ENCODE peak calls at places on chromosome 9, in eight cellular contexts. J, G, P, U, K, B, R and M are unnamed samples.

GRCh38 chr9:98254236-98255063 is 999 bp downstream of the TBC1D2 start:
- DNase-seq in P (no peak), U (no peak), J (no peak), B (no peak), G (no peak), R (no peak), K (peak; percentile 51), M (no peak)

GRCh38 chr9:129944501-129945116 is 98.4 kb downstream of the FNBP1 start:
- DNase-seq in P (peak; percentile 73), B (no peak), J (peak; percentile 30), K (no peak), R (no peak), U (no peak), G (no peak), M (no peak)

GRCh38 chr9:125428060-125428481 is 166.4 kb downstream of the GAPVD1 start:
- DNase-seq in P (no peak), J (no peak), K (peak; percentile 11), B (no peak), G (no peak), R (peak; percentile 31), U (no peak), M (no peak)

GRCh38 chr9:19378647-19379046 is 1.4 kb downstream of the RPS6 start:
- DNase-seq in U (no peak), R (no peak), P (no peak), K (no peak), B (no peak), G (no peak), J (no peak), M (no peak)

GRCh38 chr9:128266868-128267590 is 8.8 kb downstream of the GOLGA2 start:
- DNase-seq in B (no peak), R (no peak), K (no peak), U (no peak), P (no peak), G (no peak), J (no peak), M (no peak)

GRCh38 chr9:74447451-74448193 is 49.5 kb upstream of the RORB start:
- DNase-seq in R (no peak), K (peak; percentile 63), U (no peak), G (no peak), P (no peak), B (no peak), J (no peak), M (no peak)

GRCh38 chr9:29214162-29214520 is 1640.9 kb upstream of the C9orf72 start:
- DNase-seq in R (peak; percentile 68), K (peak; percentile 81), G (no peak), B (no peak), J (no peak), P (no peak), U (no peak), M (no peak)

GRCh38 chr9:18359335-18359734 is 114.6 kb upstream of the ADAMTSL1 start:
- DNase-seq in J (no peak), P (no peak), G (no peak), R (no peak), B (no peak), K (peak; percentile 48), U (no peak), M (no peak)

GRCh38 chr9:30732060-30732459 is 1652.4 kb upstream of the ACO1 start:
- DNase-seq in P (no peak), R (no peak), B (no peak), K (no peak), J (no peak), G (no peak), U (no peak), M (no peak)

GRCh38 chr9:31119882-31120481 is 1264.5 kb upstream of the ACO1 start:
- DNase-seq in U (peak; percentile 2), B (no peak), K (peak; percentile 55), J (peak; percentile 5), G (no peak), R (no peak), P (peak; percentile 56), M (peak; percentile 12)

GRCh38 chr9:124267271-124267807 is 9.6 kb downstream of the NEK6 start:
- DNase-seq in R (peak; percentile 56), U (peak; percentile 70), P (no peak), B (peak; percentile 54), G (no peak), K (peak; percentile 87), J (no peak), M (peak; percentile 41)

GRCh38 chr9:110464321-110464720 is 115.2 kb downstream of the SVEP1 start:
- DNase-seq in R (no peak), B (no peak), P (no peak), U (no peak), J (no peak), K (no peak), G (no peak), M (no peak)

GRCh38 chr9:121763131-121763530 is 111.7 kb downstream of the DAB2IP start:
- DNase-seq in U (no peak), K (no peak), G (no peak), R (no peak), P (no peak), J (no peak), B (no peak), M (no peak)

GRCh38 chr9:28909526-28909925 is 1336.2 kb upstream of the C9orf72 start:
- DNase-seq in R (no peak), J (no peak), K (peak; percentile 16), G (no peak), B (no peak), P (no peak), U (no peak), M (no peak)

DNA sequence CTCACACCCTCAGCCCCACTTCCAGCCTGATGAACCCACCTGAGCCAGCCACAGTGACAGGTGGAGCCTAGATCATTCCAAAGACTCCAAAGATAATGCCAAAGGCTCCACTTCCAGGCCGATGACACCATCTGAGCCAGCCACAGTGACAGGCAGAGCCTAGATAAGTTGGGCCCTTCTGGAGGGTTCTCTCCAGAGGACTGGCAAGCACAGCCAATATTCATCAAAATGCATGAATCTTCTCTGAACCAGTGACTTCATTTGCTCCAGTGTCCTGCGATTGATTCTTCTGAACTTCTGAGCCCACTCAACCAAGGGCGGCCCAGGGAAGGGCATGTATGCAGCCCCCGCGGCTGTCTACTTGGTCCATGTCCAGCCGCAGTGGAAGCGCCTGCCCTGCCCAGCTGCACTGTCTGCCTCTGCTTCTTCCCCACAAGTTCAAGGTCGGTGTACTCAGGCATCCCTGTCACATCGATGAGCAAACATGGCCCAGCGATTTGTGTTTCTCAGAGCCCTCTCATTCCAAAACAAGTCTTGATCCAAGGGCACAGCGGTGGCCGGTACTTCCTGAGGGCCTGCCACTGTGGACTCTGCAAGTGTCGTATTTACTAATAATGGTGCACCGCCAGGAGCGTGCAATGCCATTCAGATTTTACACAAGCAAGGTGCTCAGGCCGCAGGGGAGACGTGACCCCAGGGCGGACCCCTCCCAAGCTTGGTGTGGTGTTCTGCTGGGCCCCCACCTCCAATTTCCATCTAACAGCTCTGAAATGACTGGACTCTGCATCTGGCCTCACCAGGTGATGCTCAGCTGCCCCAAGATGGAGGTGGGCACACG is 107.0 kb downstream of the VAV2 start:
- DNase-seq in P (no peak), J (no peak), K (no peak), U (no peak), B (no peak), G (no peak), R (no peak), M (no peak)
- H3K27ac ChIP-seq in P (no peak overlapping the region), J (no peak overlapping the region), K (no peak overlapping the region), U (no peak overlapping the region), B (no peak overlapping the region), G (no peak overlapping the region), R (no peak overlapping the region), M (no peak overlapping the region)

DNA sequence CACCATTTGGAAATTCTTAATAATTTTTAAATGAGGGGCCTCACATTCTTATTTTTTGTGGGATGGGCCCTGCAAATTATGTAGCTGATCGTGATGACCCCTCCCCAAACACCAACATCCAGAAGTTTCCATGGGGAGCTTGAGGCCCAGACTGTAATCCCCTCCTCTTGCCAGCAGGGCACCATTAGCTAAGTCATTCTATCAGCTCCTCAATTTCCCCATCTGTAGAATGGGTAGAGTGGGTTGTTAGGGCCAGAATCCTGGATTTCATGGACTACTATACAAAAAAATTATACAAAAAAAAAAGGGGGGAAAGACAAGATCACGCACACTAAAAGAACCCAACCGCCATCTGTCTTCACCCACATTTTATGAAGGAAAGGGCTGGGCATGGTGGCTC is 38.4 kb downstream of the SHB start:
- DNase-seq in G (no peak), J (no peak), B (no peak), P (no peak), K (no peak), U (no peak), R (no peak), M (no peak)
- H3K27ac ChIP-seq in G (no peak overlapping the region), J (no peak overlapping the region), B (no peak overlapping the region), P (no peak overlapping the region), K (no peak overlapping the region), U (no peak overlapping the region), R (peak overlapping the region; percentile 97), M (peak overlapping the region; percentile 90)

GRCh38 chr9:95513722-95514121 is 3.0 kb downstream of the PTCH1 start:
- DNase-seq in K (no peak), B (no peak), G (no peak), U (no peak), P (no peak), R (no peak), J (no peak), M (no peak)

GRCh38 chr9:95510610-95511231 is 6.0 kb downstream of the PTCH1 start:
- DNase-seq in U (peak; percentile 90), P (peak; percentile 82), K (peak; percentile 96), J (peak; percentile 66), R (peak; percentile 69), G (peak; percentile 89), B (peak; percentile 87), M (peak; percentile 81)

GRCh38 chr9:95511232-95511951 is 5.4 kb downstream of the PTCH1 start:
- DNase-seq in U (peak; percentile 46), K (peak; percentile 67), G (no peak), J (no peak), B (no peak), P (peak; percentile 25), R (peak; percentile 28), M (no peak)

GRCh38 chr9:95512751-95513120 is 4.0 kb downstream of the PTCH1 start:
- DNase-seq in B (no peak), J (no peak), K (no peak), U (no peak), G (no peak), P (no peak), R (no peak), M (no peak)

DNA sequence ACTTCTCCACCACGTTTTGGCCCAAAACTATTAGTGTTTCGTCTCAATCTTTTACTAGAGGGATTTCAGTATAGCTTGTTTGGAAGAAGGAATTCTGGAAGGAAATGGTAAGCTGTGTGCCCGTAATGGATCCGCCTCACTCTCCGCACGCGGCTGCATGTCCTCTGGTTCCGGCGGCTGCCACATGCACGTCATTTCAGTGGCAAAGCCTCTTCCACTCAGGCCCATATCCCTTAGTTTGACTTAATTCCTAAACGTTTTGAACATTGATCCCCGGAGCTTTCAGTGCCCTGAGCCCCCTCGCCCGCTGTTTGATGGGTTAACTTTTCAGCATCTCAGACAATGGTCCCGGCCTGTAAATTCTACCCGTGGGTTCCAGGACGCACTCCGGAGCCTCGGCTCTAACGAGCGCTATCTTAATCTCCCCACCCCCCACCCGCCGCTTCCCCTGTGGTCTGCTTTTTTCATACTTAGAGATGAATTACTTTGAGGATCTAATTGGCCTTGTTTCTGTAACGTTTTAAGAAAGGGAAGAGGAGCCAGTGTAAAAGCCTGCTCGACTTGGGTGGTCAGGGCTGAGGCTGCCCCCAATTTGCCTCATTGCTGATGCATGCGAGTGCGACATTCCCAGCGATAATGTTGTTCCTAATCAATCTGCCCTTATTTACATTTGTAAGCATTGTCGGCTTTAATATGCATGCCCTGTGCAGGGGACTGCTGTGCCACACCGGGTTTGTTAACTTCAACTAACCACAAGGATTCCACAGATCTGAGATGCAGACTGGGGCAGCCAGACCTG is 4.6 kb downstream of the PTCH1 start:
- DNase-seq in B (no peak), K (no peak), P (no peak), J (no peak), R (no peak), G (no peak), U (no peak), M (no peak)
- H3K27ac ChIP-seq in B (peak overlapping the region; percentile 95), K (peak overlapping the region; percentile 59), P (no peak overlapping the region), J (no peak overlapping the region), R (peak overlapping the region; percentile 97), G (no peak overlapping the region), U (no peak overlapping the region), M (peak overlapping the region; percentile 92)

GRCh38 chr9:87732756-87733155 is 6.8 kb downstream of the CTSL start:
- DNase-seq in R (no peak), U (no peak), J (no peak), P (no peak), B (no peak), G (no peak), K (no peak), M (no peak)
- H3K27ac ChIP-seq in R (no peak overlapping the region), U (no peak overlapping the region), J (no peak overlapping the region), P (no peak overlapping the region), B (no peak overlapping the region), G (no peak overlapping the region), K (no peak overlapping the region), M (no peak overlapping the region)